ENCODE peak calls at places on chromosomes 16 and 17, in seven cellular contexts. One of them, this sample, is unnamed.

GRCh38 chr16:55821210-55821609 is 11.7 kb downstream of the CES1 start:
- DNase-seq in EH: no peak
- DNase-seq in psoas muscle: no peak
- DNase-seq in A172: no peak
- DNase-seq in heart left ventricle: no peak
- DNase-seq in thoracic aorta: no peak
- DNase-seq in SJCRH30: no peak
- DNase-seq in this sample: no peak

GRCh38 chr17:51765558-51766145 is 392.9 kb downstream of the CA10 start:
- DNase-seq in psoas muscle: no peak
- DNase-seq in EH: no peak
- DNase-seq in heart left ventricle: no peak
- DNase-seq in thoracic aorta: no peak
- DNase-seq in SJCRH30: no peak
- DNase-seq in A172: no peak
- DNase-seq in this sample: peak

GRCh38 chr16:17245727-17246576 is 224.8 kb downstream of the XYLT1 start:
- DNase-seq in EH: no peak
- DNase-seq in thoracic aorta: no peak
- DNase-seq in heart left ventricle: no peak
- DNase-seq in SJCRH30: no peak
- DNase-seq in A172: no peak
- DNase-seq in psoas muscle: no peak
- DNase-seq in this sample: no peak

GRCh38 chr16:68061396-68061795 is 23.8 kb upstream of the NFATC3 start:
- DNase-seq in SJCRH30: no peak
- DNase-seq in heart left ventricle: no peak
- DNase-seq in EH: no peak
- DNase-seq in psoas muscle: no peak
- DNase-seq in A172: no peak
- DNase-seq in thoracic aorta: no peak
- DNase-seq in this sample: no peak

GRCh38 chr17:17904171-17905035 is 67.6 kb upstream of the SREBF1 start:
- DNase-seq in SJCRH30: no peak
- DNase-seq in EH: peak
- DNase-seq in heart left ventricle: no peak
- DNase-seq in A172: no peak
- DNase-seq in psoas muscle: no peak
- DNase-seq in thoracic aorta: no peak
- DNase-seq in this sample: no peak

GRCh38 chr17:18106211-18106610 is 2.3 kb upstream of the MYO15A start:
- DNase-seq in SJCRH30: no peak
- DNase-seq in EH: no peak
- DNase-seq in A172: no peak
- DNase-seq in psoas muscle: no peak
- DNase-seq in thoracic aorta: no peak
- DNase-seq in heart left ventricle: no peak
- DNase-seq in this sample: no peak

GRCh38 chr17:14299261-14300093 is 1.4 kb upstream of the HS3ST3B1 start:
- DNase-seq in EH: peak
- DNase-seq in psoas muscle: peak
- DNase-seq in thoracic aorta: no peak
- DNase-seq in A172: no peak
- DNase-seq in heart left ventricle: peak
- DNase-seq in SJCRH30: peak
- DNase-seq in this sample: no peak

GRCh38 chr16:72372082-72372615 is 200.2 kb upstream of the PMFBP1 start:
- DNase-seq in heart left ventricle: no peak
- DNase-seq in psoas muscle: no peak
- DNase-seq in SJCRH30: no peak
- DNase-seq in thoracic aorta: no peak
- DNase-seq in EH: no peak
- DNase-seq in A172: no peak
- DNase-seq in this sample: no peak

GRCh38 chr16:19704321-19705130 is 13.5 kb downstream of the KNOP1 start:
- DNase-seq in EH: peak
- DNase-seq in SJCRH30: no peak
- DNase-seq in psoas muscle: peak
- DNase-seq in heart left ventricle: no peak
- DNase-seq in A172: peak
- DNase-seq in thoracic aorta: no peak
- DNase-seq in this sample: no peak

GRCh38 chr17:15263206-15263579 is 1.9 kb downstream of the PMP22 start:
- DNase-seq in SJCRH30: no peak
- DNase-seq in psoas muscle: peak
- DNase-seq in A172: peak
- DNase-seq in EH: peak
- DNase-seq in heart left ventricle: peak
- DNase-seq in thoracic aorta: peak
- DNase-seq in this sample: no peak

GRCh38 chr16:13348416-13348815 is 447.0 kb downstream of the SHISA9 start:
- DNase-seq in SJCRH30: peak
- DNase-seq in heart left ventricle: no peak
- DNase-seq in A172: no peak
- DNase-seq in thoracic aorta: no peak
- DNase-seq in psoas muscle: no peak
- DNase-seq in EH: no peak
- DNase-seq in this sample: no peak

GRCh38 chr16:81679721-81680430 is 99.2 kb upstream of the PLCG2 start:
- DNase-seq in thoracic aorta: no peak
- DNase-seq in A172: no peak
- DNase-seq in SJCRH30: peak
- DNase-seq in heart left ventricle: no peak
- DNase-seq in EH: no peak
- DNase-seq in psoas muscle: no peak
- DNase-seq in this sample: no peak

GRCh38 chr17:42623732-42624596 is 14.5 kb downstream of the TUBG1 start:
- DNase-seq in A172: peak
- DNase-seq in heart left ventricle: no peak
- DNase-seq in psoas muscle: peak
- DNase-seq in EH: no peak
- DNase-seq in thoracic aorta: no peak
- DNase-seq in SJCRH30: peak
- DNase-seq in this sample: no peak

GRCh38 chr16:86026136-86026905 is 127.4 kb downstream of the IRF8 start:
- DNase-seq in EH: no peak
- DNase-seq in psoas muscle: no peak
- DNase-seq in A172: no peak
- DNase-seq in SJCRH30: no peak
- DNase-seq in heart left ventricle: no peak
- DNase-seq in thoracic aorta: no peak
- DNase-seq in this sample: no peak

GRCh38 chr17:1197379-1197778 is 17.6 kb upstream of the ABR start:
- DNase-seq in EH: peak
- DNase-seq in heart left ventricle: no peak
- DNase-seq in SJCRH30: peak
- DNase-seq in A172: no peak
- DNase-seq in thoracic aorta: no peak
- DNase-seq in psoas muscle: peak
- DNase-seq in this sample: no peak

GRCh38 chr17:80175411-80175810 is 5.6 kb downstream of the CARD14 start:
- DNase-seq in A172: peak
- DNase-seq in EH: peak
- DNase-seq in heart left ventricle: no peak
- DNase-seq in thoracic aorta: no peak
- DNase-seq in SJCRH30: peak
- DNase-seq in psoas muscle: no peak
- DNase-seq in this sample: no peak